ENCODE peak calls at places on chromosomes 3 and 15, in eight cellular contexts. G is adipocyte; I is naive thymus-derived CD8-positive, alpha-beta T cell; T is brain microvascular endothelial cell; W is stimulated activated CD4-positive, alpha-beta T cell treated with anti-CD3 and anti-CD28 coated beads, Interleukin-1b, Interleukin-23, amount 100 ng/mL, for 24 hours; Q is aorta; X is A172; Y is KBM-7. O is an unnamed sample.
A peak's percentile ranks its signal among the peaks of the same experiment; 100 is the strongest.

GRCh38 chr3:23909324-23909723 is 7.5 kb downstream of the NKIRAS1 start:
- DNase-seq in G (no peak), I (no peak), T (no peak), W (no peak), Q (no peak), X (no peak), Y (no peak), O (no peak)

GRCh38 chr15:82535566-82536408 is 4.5 kb downstream of the RPS17 start:
- DNase-seq in G (no peak), I (no peak), T (no peak), W (no peak), Q (no peak), X (no peak), Y (peak; percentile 56), O (no peak)

GRCh38 chr3:60402951-60403350 is 848.3 kb downstream of the FHIT start:
- DNase-seq in G (no peak), I (no peak), T (no peak), W (no peak), Q (no peak), X (no peak), Y (no peak), O (no peak)

GRCh38 chr15:98599911-98600685 is 48.2 kb upstream of the IGF1R start:
- DNase-seq in G (peak; percentile 46), I (no peak), T (peak; percentile 59), W (no peak), Q (no peak), X (peak; percentile 22), Y (no peak), O (peak; percentile 50)

GRCh38 chr15:95295311-95295710 is 1035.2 kb upstream of the NR2F2 start:
- DNase-seq in G (no peak), I (no peak), T (no peak), W (no peak), Q (no peak), X (no peak), Y (no peak), O (no peak)

GRCh38 chr3:171788546-171789351 is 21.5 kb downstream of the PLD1 start:
- DNase-seq in G (peak; percentile 65), I (no peak), T (peak; percentile 72), W (no peak), Q (no peak), X (peak; percentile 96), Y (peak; percentile 60), O (no peak)

GRCh38 chr3:23779841-23780240 is 25.9 kb upstream of the UBE2E1 start:
- DNase-seq in G (no peak), I (no peak), T (no peak), W (no peak), Q (no peak), X (no peak), Y (no peak), O (no peak)

GRCh38 chr3:69509288-69509687 is 123.4 kb upstream of the FRMD4B start:
- DNase-seq in G (no peak), I (no peak), T (no peak), W (no peak), Q (no peak), X (no peak), Y (no peak), O (no peak)

GRCh38 chr3:9409981-9410849 is 12.8 kb downstream of the SETD5 start:
- DNase-seq in G (no peak), I (no peak), T (no peak), W (no peak), Q (no peak), X (no peak), Y (peak; percentile 56), O (no peak)

GRCh38 chr3:129398803-129399144 is 29.7 kb downstream of the EFCAB12 start:
- DNase-seq in G (peak; percentile 65), I (no peak), T (no peak), W (no peak), Q (no peak), X (no peak), Y (no peak), O (peak; percentile 20)

GRCh38 chr3:131174752-131175151 is 148.1 kb downstream of the NEK11 start:
- DNase-seq in G (no peak), I (no peak), T (peak; percentile 17), W (no peak), Q (no peak), X (peak; percentile 3), Y (peak; percentile 82), O (no peak)

GRCh38 chr3:59480486-59480995 is 430.7 kb upstream of the CFAP20DC start:
- DNase-seq in G (peak; percentile 79), I (no peak), T (peak; percentile 40), W (no peak), Q (no peak), X (peak; percentile 44), Y (no peak), O (no peak)

GRCh38 chr3:40677321-40677720 is 152.6 kb downstream of the ZNF621 start:
- DNase-seq in G (no peak), I (no peak), T (no peak), W (no peak), Q (no peak), X (no peak), Y (no peak), O (no peak)

O was measured in thyroid gland.